ENCODE peak calls at places on chromosomes 13 and 19, in eight cellular contexts. J is aorta, W is substantia nigra, T is myocyte, E is MCF 10A, M is dorsolateral prefrontal cortex, Y is uterus, N is gastrocnemius medialis. I is an unnamed sample.
A peak's percentile ranks its signal among the peaks of the same experiment; 100 is the strongest.

GRCh38 chr13:24212254-24212653 is 51.7 kb downstream of the SPATA13 start:
- DNase-seq in T (no peak), J (no peak), N (no peak), W (no peak), M (no peak), E (no peak), Y (no peak), I (no peak)

GRCh38 chr13:59513686-59514085 is 650.0 kb downstream of the DIAPH3 start:
- DNase-seq in J (no peak), E (no peak), M (no peak), W (no peak), T (no peak), Y (no peak), N (no peak), I (no peak)

GRCh38 chr19:54653181-54653809 is 9.5 kb upstream of the LILRB4 start:
- DNase-seq in E (peak; percentile 53), W (no peak), Y (no peak), M (no peak), T (peak; percentile 30), J (no peak), N (no peak), I (no peak)

GRCh38 chr19:44683434-44684210 is 12.3 kb downstream of the CEACAM19 start:
- DNase-seq in N (no peak), W (no peak), J (no peak), M (no peak), Y (no peak), T (no peak), E (no peak), I (no peak)

GRCh38 chr19:45710731-45711130 is 18.3 kb downstream of the QPCTL start:
- DNase-seq in T (no peak), M (no peak), N (no peak), E (no peak), Y (no peak), W (no peak), J (no peak), I (no peak)

GRCh38 chr19:38319421-38320258 is at the start of gene KCNK6:
- DNase-seq in E (no peak), Y (peak; percentile 59), M (no peak), W (peak; percentile 21), N (no peak), T (peak; percentile 42), J (peak; percentile 73), I (no peak)

GRCh38 chr19:17554968-17555479 is 425 bp upstream of the COLGALT1 start:
- DNase-seq in T (no peak), E (no peak), Y (no peak), N (no peak), W (no peak), J (no peak), M (no peak), I (no peak)

GRCh38 chr19:30358821-30359580 is 13.2 kb upstream of the ZNF536 start:
- DNase-seq in J (no peak), T (no peak), N (no peak), W (no peak), M (peak; percentile 7), Y (no peak), E (no peak), I (no peak)

GRCh38 chr19:57441979-57442752 is 7.0 kb downstream of the ZNF749 start:
- DNase-seq in Y (no peak), W (no peak), T (no peak), M (no peak), J (no peak), N (no peak), E (no peak), I (no peak)

GRCh38 chr19:43674630-43674982 is 4.6 kb upstream of the PLAUR start:
- DNase-seq in J (no peak), E (peak; percentile 50), T (no peak), Y (no peak), M (no peak), W (no peak), N (no peak), I (no peak)

GRCh38 chr19:6580313-6580712 is 10.6 kb downstream of the CD70 start:
- DNase-seq in W (no peak), E (peak; percentile 98), Y (no peak), T (peak; percentile 71), M (no peak), J (no peak), N (no peak), I (no peak)

GRCh38 chr13:62356977-62357376 is 941.3 kb upstream of the PCDH20 start:
- DNase-seq in M (no peak), Y (no peak), W (no peak), E (no peak), N (no peak), T (no peak), J (no peak), I (no peak)

GRCh38 chr19:53463263-53463662 is 4.3 kb upstream of the ZNF813 start:
- DNase-seq in N (no peak), J (peak; percentile 69), Y (peak; percentile 67), W (peak; percentile 84), T (peak; percentile 14), M (peak; percentile 75), E (no peak), I (peak; percentile 84)

GRCh38 chr19:4589579-4590410 is 30.3 kb upstream of the SEMA6B start:
- DNase-seq in E (no peak), W (no peak), T (peak; percentile 59), Y (no peak), N (no peak), M (no peak), J (no peak), I (no peak)

GRCh38 chr13:66837246-66837645 is 392.9 kb downstream of the PCDH9 start:
- DNase-seq in W (no peak), Y (no peak), J (no peak), T (no peak), N (no peak), M (no peak), E (no peak), I (no peak)

GRCh38 chr13:51727634-51728274 is 76.2 kb downstream of the DHRS12 start:
- DNase-seq in W (peak; percentile 35), T (peak; percentile 79), Y (no peak), J (no peak), N (no peak), E (no peak), M (peak; percentile 54), I (no peak)

GRCh38 chr19:19860756-19861390 is 4.8 kb upstream of the ZNF253 start:
- DNase-seq in E (no peak), N (no peak), J (peak; percentile 49), W (no peak), Y (no peak), T (no peak), M (no peak), I (no peak)

GRCh38 chr13:41802684-41803554 is 158.0 kb downstream of the VWA8 start:
- DNase-seq in M (no peak), N (no peak), T (peak; percentile 89), W (no peak), Y (no peak), E (peak; percentile 64), J (no peak), I (no peak)

I was measured in kidney.